ENCODE peak calls at places on chromosomes 6 and 20, in four cellular contexts. One of them, this sample, is unnamed.

GRCh38 chr6:130134594-130134993 is 88.2 kb downstream of the SAMD3 start:
- DNase-seq in caudate nucleus: no peak
- DNase-seq in foreskin fibroblast: no peak
- DNase-seq in left ventricle myocardium inferior: no peak
- DNase-seq in this sample: no peak

GRCh38 chr20:62900692-62901584 is 25.4 kb downstream of the DIDO1 start:
- DNase-seq in left ventricle myocardium inferior: no peak
- DNase-seq in caudate nucleus: no peak
- DNase-seq in foreskin fibroblast: peak
- DNase-seq in this sample: no peak

GRCh38 chr6:160417550-160417949 is 69.4 kb downstream of the SLC22A3 start:
- DNase-seq in left ventricle myocardium inferior: no peak
- DNase-seq in caudate nucleus: no peak
- DNase-seq in foreskin fibroblast: no peak
- DNase-seq in this sample: no peak

GRCh38 chr6:72037006-72037405 is 150.7 kb downstream of the RIMS1 start:
- DNase-seq in foreskin fibroblast: no peak
- DNase-seq in caudate nucleus: peak
- DNase-seq in left ventricle myocardium inferior: no peak
- DNase-seq in this sample: no peak

GRCh38 chr20:34817072-34817471 is 8.4 kb downstream of the NCOA6 start:
- DNase-seq in caudate nucleus: no peak
- DNase-seq in left ventricle myocardium inferior: no peak
- DNase-seq in foreskin fibroblast: no peak
- DNase-seq in this sample: no peak

GRCh38 chr20:24477831-24478547 is 8.6 kb downstream of the SYNDIG1 start:
- DNase-seq in foreskin fibroblast: no peak
- DNase-seq in left ventricle myocardium inferior: no peak
- DNase-seq in caudate nucleus: no peak
- DNase-seq in this sample: no peak

GRCh38 chr6:57173886-57174510 is 1.9 kb downstream of the BAG2 start:
- DNase-seq in caudate nucleus: no peak
- DNase-seq in left ventricle myocardium inferior: no peak
- DNase-seq in foreskin fibroblast: peak
- DNase-seq in this sample: peak

GRCh38 chr20:53582574-53583351 is 10.9 kb downstream of the ZNF217 start:
- DNase-seq in caudate nucleus: no peak
- DNase-seq in foreskin fibroblast: peak
- DNase-seq in left ventricle myocardium inferior: no peak
- DNase-seq in this sample: peak

GRCh38 chr6:117601811-117602150 is 530 bp downstream of the GOPC start:
- DNase-seq in foreskin fibroblast: no peak
- DNase-seq in caudate nucleus: no peak
- DNase-seq in left ventricle myocardium inferior: peak
- DNase-seq in this sample: no peak

GRCh38 chr6:15116889-15117288 is 129.0 kb upstream of the JARID2 start:
- DNase-seq in caudate nucleus: no peak
- DNase-seq in left ventricle myocardium inferior: no peak
- DNase-seq in foreskin fibroblast: no peak
- DNase-seq in this sample: no peak

GRCh38 chr6:166751051-166751595 is 124.1 kb upstream of the RPS6KA2 start:
- DNase-seq in caudate nucleus: no peak
- DNase-seq in foreskin fibroblast: no peak
- DNase-seq in left ventricle myocardium inferior: no peak
- DNase-seq in this sample: no peak

GRCh38 chr6:8131265-8131897 is 29.0 kb upstream of the EEF1E1 start:
- DNase-seq in foreskin fibroblast: peak
- DNase-seq in left ventricle myocardium inferior: no peak
- DNase-seq in caudate nucleus: no peak
- DNase-seq in this sample: peak

GRCh38 chr6:130426078-130426726 is 60.4 kb downstream of the TMEM200A start:
- DNase-seq in left ventricle myocardium inferior: no peak
- DNase-seq in caudate nucleus: no peak
- DNase-seq in foreskin fibroblast: peak
- DNase-seq in this sample: no peak

GRCh38 chr6:37488464-37488863 is 11.2 kb downstream of the CCDC167 start:
- DNase-seq in caudate nucleus: no peak
- DNase-seq in left ventricle myocardium inferior: no peak
- DNase-seq in foreskin fibroblast: no peak
- DNase-seq in this sample: no peak

GRCh38 chr6:88722691-88723090 is 240.7 kb downstream of the RNGTT start:
- DNase-seq in caudate nucleus: no peak
- DNase-seq in foreskin fibroblast: no peak
- DNase-seq in left ventricle myocardium inferior: no peak
- DNase-seq in this sample: no peak

GRCh38 chr20:38973107-38973506 is 11.0 kb downstream of the DHX35 start:
- DNase-seq in left ventricle myocardium inferior: no peak
- DNase-seq in foreskin fibroblast: peak
- DNase-seq in caudate nucleus: no peak
- DNase-seq in this sample: no peak

GRCh38 chr6:119210596-119210995 is 132.1 kb upstream of the FAM184A start:
- DNase-seq in left ventricle myocardium inferior: no peak
- DNase-seq in caudate nucleus: no peak
- DNase-seq in foreskin fibroblast: peak
- DNase-seq in this sample: no peak

GRCh38 chr20:44690781-44691423 is 24.3 kb upstream of the CCN5 start:
- DNase-seq in foreskin fibroblast: peak
- DNase-seq in caudate nucleus: no peak
- DNase-seq in left ventricle myocardium inferior: no peak
- DNase-seq in this sample: no peak

GRCh38 chr6:156963712-156964700 is 186.8 kb downstream of the ARID1B start:
- DNase-seq in left ventricle myocardium inferior: no peak
- DNase-seq in caudate nucleus: no peak
- DNase-seq in foreskin fibroblast: peak
- DNase-seq in this sample: no peak

GRCh38 chr20:49591217-49591865 is 23.4 kb upstream of the PTGIS start:
- DNase-seq in foreskin fibroblast: peak
- DNase-seq in caudate nucleus: no peak
- DNase-seq in left ventricle myocardium inferior: no peak
- DNase-seq in this sample: no peak

GRCh38 chr6:168451805-168452204 is 10.8 kb downstream of the SMOC2 start:
- DNase-seq in foreskin fibroblast: no peak
- DNase-seq in caudate nucleus: no peak
- DNase-seq in left ventricle myocardium inferior: no peak
- DNase-seq in this sample: no peak

This sample was measured in GM04504.